ENCODE peak calls at places on chromosomes 2 and 18, in four cellular contexts. W, P, I and V are unnamed samples.
A peak's percentile ranks its signal among the peaks of the same experiment; 100 is the strongest.

GRCh38 chr2:232204457-232204931 is 174.1 kb upstream of the ALPP start:
- DNase-seq in P (no peak), W (no peak), I (no peak), V (no peak)

GRCh38 chr2:201228271-201228911 is 31.9 kb upstream of the CASP8 start:
- DNase-seq in I (no peak), W (no peak), P (no peak), V (no peak)

GRCh38 chr18:48735070-48735676 is 196.3 kb downstream of the CTIF start:
- DNase-seq in W (no peak), P (no peak), I (no peak), V (no peak)

GRCh38 chr2:237171396-237171795 is 85.7 kb downstream of the COPS8 start:
- DNase-seq in P (no peak), W (no peak), I (no peak), V (no peak)

GRCh38 chr2:23532311-23533013 is 147.5 kb downstream of the KLHL29 start:
- DNase-seq in I (peak; percentile 16), P (no peak), W (no peak), V (peak; percentile 96)

GRCh38 chr2:179917272-179917671 is 55.9 kb upstream of the ZNF385B start:
- DNase-seq in W (no peak), P (no peak), I (no peak), V (no peak)

GRCh38 chr2:239502430-239503221 is 101.8 kb upstream of the HDAC4 start:
- DNase-seq in P (peak; percentile 87), I (no peak), W (peak; percentile 93), V (peak; percentile 97)

GRCh38 chr2:105394951-105395611 is 3.8 kb downstream of the FHL2 start:
- DNase-seq in I (no peak), W (no peak), P (no peak), V (no peak)

GRCh38 chr2:184540246-184540789 is 58.0 kb upstream of the ZNF804A start:
- DNase-seq in W (no peak), I (no peak), P (no peak), V (no peak)

GRCh38 chr2:235659767-235660322 is 166.0 kb downstream of the AGAP1 start:
- DNase-seq in I (no peak), W (no peak), P (peak; percentile 60), V (no peak)

GRCh38 chr2:74513605-74514367 is 464 bp upstream of the TLX2 start:
- DNase-seq in I (no peak), W (no peak), P (no peak), V (no peak)

GRCh38 chr18:48310999-48311398 is 98.2 kb downstream of the ZBTB7C start:
- DNase-seq in W (no peak), I (no peak), P (no peak), V (no peak)

GRCh38 chr18:36903215-36903928 is 74.4 kb downstream of the KIAA1328 start:
- DNase-seq in P (no peak), W (no peak), I (no peak), V (no peak)

GRCh38 chr2:118705032-118705431 is 142.4 kb downstream of the EN1 start:
- DNase-seq in I (no peak), W (no peak), P (no peak), V (no peak)

GRCh38 chr2:69387770-69388481 is 899 bp upstream of the GFPT1 start:
- DNase-seq in P (no peak), I (no peak), W (no peak), V (no peak)

GRCh38 chr18:48031011-48031480 is 100.6 kb upstream of the SMAD2 start:
- DNase-seq in W (peak; percentile 69), I (no peak), P (peak; percentile 47), V (peak; percentile 72)

GRCh38 chr2:150882751-150883520 is 378.7 kb downstream of the RBM43 start:
- DNase-seq in W (no peak), I (no peak), P (no peak), V (no peak)

GRCh38 chr2:197191177-197191947 is 119.2 kb downstream of the ANKRD44 start:
- DNase-seq in I (no peak), W (peak; percentile 44), P (no peak), V (peak; percentile 66)